ENCODE peak calls at places on chromosome 15, in ten cellular contexts. Z is left ventricle myocardium inferior; E is putamen; B is RCC 7860; N is stimulated activated CD8-positive, alpha-beta memory T cell treated with anti-CD3 and anti-CD28 coated beads, Interleukin-4, amount 100 ng/mL, for 24 hours; I is sigmoid colon; V is NCI-H1048; G is islet precursor cell; M is stimulated activated CD4-positive, alpha-beta T cell treated with anti-CD3 and anti-CD28 coated beads, Interleukin-4, amount 100 ng/mL, for 4 hours; Y is fibroblast of lung. H is an unnamed sample.
A peak's percentile ranks its signal among the peaks of the same experiment; 100 is the strongest.

GRCh38 chr15:99564221-99565030 is 1.4 kb upstream of the MEF2A start:
- DNase-seq in Y (peak; percentile 78), B (no peak), Z (no peak), I (peak; percentile 75), V (no peak), M (no peak), G (peak; percentile 61), N (no peak), E (peak; percentile 44), H (no peak)

GRCh38 chr15:38647683-38648082 is 83.1 kb upstream of the RASGRP1 start:
- DNase-seq in I (no peak), M (no peak), N (no peak), B (peak; percentile 31), E (peak; percentile 50), Y (peak; percentile 7), G (no peak), V (no peak), Z (no peak), H (no peak)

GRCh38 chr15:58842713-58843396 is 71.8 kb downstream of the MINDY2 start:
- DNase-seq in I (no peak), Y (no peak), Z (no peak), M (no peak), B (no peak), G (no peak), N (no peak), E (no peak), V (no peak), H (no peak)

GRCh38 chr15:62740141-62741004 is 302.2 kb upstream of the TPM1 start:
- DNase-seq in I (no peak), V (no peak), M (no peak), N (no peak), G (peak; percentile 69), Z (no peak), B (no peak), E (no peak), Y (peak; percentile 58), H (no peak)

GRCh38 chr15:53210653-53211052 is 420.5 kb upstream of the ONECUT1 start:
- DNase-seq in E (no peak), I (no peak), N (no peak), Z (no peak), B (no peak), V (no peak), M (no peak), G (no peak), Y (no peak), H (no peak)

GRCh38 chr15:70257573-70258220 is 160.0 kb upstream of the TLE3 start:
- DNase-seq in G (no peak), E (no peak), N (no peak), I (no peak), Y (no peak), V (no peak), M (no peak), Z (no peak), B (no peak), H (no peak)

GRCh38 chr15:23422099-23422945 is 24.7 kb downstream of the GOLGA6L2 start:
- DNase-seq in I (peak; percentile 52), Y (peak; percentile 4), E (no peak), N (no peak), V (no peak), G (no peak), B (no peak), M (no peak), Z (no peak), H (no peak)

GRCh38 chr15:39934415-39935044 is 615 bp downstream of the EIF2AK4 start:
- DNase-seq in E (no peak), G (no peak), V (no peak), M (no peak), I (no peak), B (no peak), N (no peak), Y (peak; percentile 37), Z (no peak), H (no peak)

GRCh38 chr15:70585707-70586034 is 177.7 kb downstream of the UACA start:
- DNase-seq in I (no peak), Z (no peak), V (no peak), B (no peak), G (no peak), E (no peak), Y (no peak), N (no peak), M (peak; percentile 29), H (no peak)

GRCh38 chr15:34038023-34038403 is 991 bp downstream of the AVEN start:
- DNase-seq in V (no peak), E (no peak), N (no peak), M (no peak), I (no peak), Z (no peak), G (no peak), B (no peak), Y (no peak), H (no peak)

GRCh38 chr15:47196057-47196456 is 521.2 kb upstream of the SEMA6D start:
- DNase-seq in G (peak; percentile 96), I (peak; percentile 89), V (peak; percentile 48), M (peak; percentile 3), N (peak; percentile 16), Z (peak; percentile 67), E (peak; percentile 76), B (peak; percentile 41), Y (peak; percentile 76), H (peak; percentile 77)

GRCh38 chr15:57647791-57648130 is 56.1 kb downstream of the MYZAP start:
- DNase-seq in Z (no peak), G (peak; percentile 61), E (no peak), B (no peak), Y (peak; percentile 48), M (no peak), N (no peak), I (no peak), V (no peak), H (no peak)

H was measured in NCI-H2227 treated with DMSO at 0.1 percent for 48 hours.